ENCODE peak calls at places on chromosomes 3 and 15, in six cellular contexts. One of them, this sample, is unnamed.

GRCh38 chr3:196012481-196012880 is 69.4 kb downstream of the TFRC start:
- DNase-seq in breast epithelium: no peak
- DNase-seq in T-helper 9 cell: no peak
- DNase-seq in lung: no peak
- DNase-seq in mammary epithelial cell: no peak
- DNase-seq in GM12892: no peak
- DNase-seq in this sample: no peak

GRCh38 chr3:122272889-122273288 is 52.2 kb upstream of the CSTA start:
- DNase-seq in GM12892: no peak
- DNase-seq in mammary epithelial cell: no peak
- DNase-seq in T-helper 9 cell: no peak
- DNase-seq in breast epithelium: no peak
- DNase-seq in lung: no peak
- DNase-seq in this sample: no peak

GRCh38 chr15:56537881-56538280 is 72.9 kb upstream of the MNS1 start:
- DNase-seq in breast epithelium: no peak
- DNase-seq in T-helper 9 cell: peak; percentile 15
- DNase-seq in lung: no peak
- DNase-seq in GM12892: no peak
- DNase-seq in mammary epithelial cell: no peak
- DNase-seq in this sample: peak; percentile 7

GRCh38 chr15:56528136-56528535 is 63.2 kb upstream of the MNS1 start:
- DNase-seq in breast epithelium: no peak
- DNase-seq in T-helper 9 cell: no peak
- DNase-seq in GM12892: no peak
- DNase-seq in mammary epithelial cell: no peak
- DNase-seq in lung: no peak
- DNase-seq in this sample: no peak

GRCh38 chr3:52670621-52671521 is 14.8 kb downstream of the PBRM1 start:
- DNase-seq in lung: peak; percentile 33
- DNase-seq in GM12892: no peak
- DNase-seq in T-helper 9 cell: no peak
- DNase-seq in mammary epithelial cell: peak; percentile 100
- DNase-seq in breast epithelium: no peak
- DNase-seq in this sample: peak; percentile 8

GRCh38 chr15:35963316-35963715 is 417.4 kb upstream of the DPH6 start:
- DNase-seq in breast epithelium: no peak
- DNase-seq in GM12892: no peak
- DNase-seq in lung: no peak
- DNase-seq in T-helper 9 cell: no peak
- DNase-seq in mammary epithelial cell: no peak
- DNase-seq in this sample: no peak

GRCh38 chr3:121621491-121621890 is 28.3 kb downstream of the FBXO40 start:
- DNase-seq in mammary epithelial cell: no peak
- DNase-seq in lung: no peak
- DNase-seq in breast epithelium: no peak
- DNase-seq in GM12892: no peak
- DNase-seq in T-helper 9 cell: no peak
- DNase-seq in this sample: no peak

GRCh38 chr3:162348912-162349311 is 852.3 kb downstream of the OTOL1 start:
- DNase-seq in lung: no peak
- DNase-seq in T-helper 9 cell: no peak
- DNase-seq in GM12892: no peak
- DNase-seq in mammary epithelial cell: no peak
- DNase-seq in breast epithelium: no peak
- DNase-seq in this sample: no peak

GRCh38 chr15:58342508-58342907 is 89.3 kb upstream of the LIPC start:
- DNase-seq in GM12892: no peak
- DNase-seq in breast epithelium: no peak
- DNase-seq in T-helper 9 cell: no peak
- DNase-seq in lung: no peak
- DNase-seq in mammary epithelial cell: no peak
- DNase-seq in this sample: no peak

GRCh38 chr15:82177291-82178010 is 85.1 kb downstream of the EFL1 start:
- DNase-seq in breast epithelium: no peak
- DNase-seq in GM12892: no peak
- DNase-seq in T-helper 9 cell: no peak
- DNase-seq in mammary epithelial cell: peak; percentile 62
- DNase-seq in lung: no peak
- DNase-seq in this sample: no peak

GRCh38 chr3:47961815-47962606 is 54.2 kb downstream of the MAP4 start:
- DNase-seq in breast epithelium: no peak
- DNase-seq in GM12892: no peak
- DNase-seq in lung: no peak
- DNase-seq in mammary epithelial cell: peak; percentile 80
- DNase-seq in T-helper 9 cell: peak; percentile 0
- DNase-seq in this sample: no peak

GRCh38 chr15:26102988-26103387 is 239.9 kb upstream of the ATP10A start:
- DNase-seq in GM12892: no peak
- DNase-seq in T-helper 9 cell: no peak
- DNase-seq in lung: no peak
- DNase-seq in mammary epithelial cell: no peak
- DNase-seq in breast epithelium: no peak
- DNase-seq in this sample: no peak

GRCh38 chr3:61251174-61251972 is at the start of gene FHIT:
- DNase-seq in GM12892: peak; percentile 67
- DNase-seq in T-helper 9 cell: peak; percentile 74
- DNase-seq in breast epithelium: peak; percentile 95
- DNase-seq in mammary epithelial cell: peak; percentile 86
- DNase-seq in lung: peak; percentile 96
- DNase-seq in this sample: peak; percentile 77

GRCh38 chr15:79332824-79333510 is 22.1 kb downstream of the TMED3 start:
- DNase-seq in lung: no peak
- DNase-seq in GM12892: no peak
- DNase-seq in T-helper 9 cell: no peak
- DNase-seq in mammary epithelial cell: peak; percentile 33
- DNase-seq in breast epithelium: no peak
- DNase-seq in this sample: no peak

GRCh38 chr3:159499031-159499793 is 489.4 kb upstream of the IL12A start:
- DNase-seq in T-helper 9 cell: no peak
- DNase-seq in GM12892: no peak
- DNase-seq in mammary epithelial cell: peak; percentile 29
- DNase-seq in breast epithelium: no peak
- DNase-seq in lung: no peak
- DNase-seq in this sample: no peak

GRCh38 chr3:190326361-190326760 is 4.1 kb upstream of the CLDN1 start:
- DNase-seq in breast epithelium: no peak
- DNase-seq in T-helper 9 cell: no peak
- DNase-seq in GM12892: no peak
- DNase-seq in lung: no peak
- DNase-seq in mammary epithelial cell: no peak
- DNase-seq in this sample: no peak

GRCh38 chr15:70357453-70357852 is 259.7 kb upstream of the TLE3 start:
- DNase-seq in mammary epithelial cell: no peak
- DNase-seq in T-helper 9 cell: no peak
- DNase-seq in lung: no peak
- DNase-seq in breast epithelium: no peak
- DNase-seq in GM12892: no peak
- DNase-seq in this sample: no peak

GRCh38 chr3:154684021-154684420 is 254.0 kb upstream of the GPR149 start:
- DNase-seq in mammary epithelial cell: no peak
- DNase-seq in GM12892: no peak
- DNase-seq in lung: no peak
- DNase-seq in breast epithelium: no peak
- DNase-seq in T-helper 9 cell: no peak
- DNase-seq in this sample: no peak

GRCh38 chr3:168116279-168116678 is 20.6 kb upstream of the GOLIM4 start:
- DNase-seq in T-helper 9 cell: no peak
- DNase-seq in breast epithelium: no peak
- DNase-seq in mammary epithelial cell: peak; percentile 67
- DNase-seq in lung: peak; percentile 80
- DNase-seq in GM12892: no peak
- DNase-seq in this sample: no peak

GRCh38 chr3:194671511-194671899 is 486 bp downstream of the LSG1 start:
- DNase-seq in lung: no peak
- DNase-seq in mammary epithelial cell: peak; percentile 27
- DNase-seq in GM12892: no peak
- DNase-seq in breast epithelium: no peak
- DNase-seq in T-helper 9 cell: no peak
- DNase-seq in this sample: no peak

GRCh38 chr3:175070946-175071345 is 211.8 kb downstream of the NAALADL2 start:
- DNase-seq in mammary epithelial cell: no peak
- DNase-seq in T-helper 9 cell: no peak
- DNase-seq in GM12892: no peak
- DNase-seq in breast epithelium: no peak
- DNase-seq in lung: peak; percentile 30
- DNase-seq in this sample: no peak

GRCh38 chr3:56935821-56936220 is 124.6 kb upstream of the SPATA12 start:
- DNase-seq in mammary epithelial cell: no peak
- DNase-seq in T-helper 9 cell: no peak
- DNase-seq in breast epithelium: no peak
- DNase-seq in GM12892: no peak
- DNase-seq in lung: no peak
- DNase-seq in this sample: no peak

GRCh38 chr3:171129827-171130226 is 103.3 kb upstream of the SLC2A2 start:
- DNase-seq in T-helper 9 cell: no peak
- DNase-seq in mammary epithelial cell: peak; percentile 26
- DNase-seq in GM12892: no peak
- DNase-seq in breast epithelium: no peak
- DNase-seq in lung: no peak
- DNase-seq in this sample: no peak

GRCh38 chr3:170037463-170038433 is at the start of gene GPR160:
- DNase-seq in T-helper 9 cell: peak; percentile 71
- DNase-seq in breast epithelium: peak; percentile 85
- DNase-seq in mammary epithelial cell: peak; percentile 27
- DNase-seq in GM12892: peak; percentile 66
- DNase-seq in lung: peak; percentile 87
- DNase-seq in this sample: peak; percentile 75

GRCh38 chr3:196726788-196727675 is 12.6 kb upstream of the PAK2 start:
- DNase-seq in T-helper 9 cell: no peak
- DNase-seq in GM12892: no peak
- DNase-seq in mammary epithelial cell: peak; percentile 65
- DNase-seq in lung: no peak
- DNase-seq in breast epithelium: no peak
- DNase-seq in this sample: peak; percentile 17

GRCh38 chr15:81752149-81752942 is 293.5 kb downstream of the MEX3B start:
- DNase-seq in GM12892: no peak
- DNase-seq in lung: peak; percentile 35
- DNase-seq in mammary epithelial cell: peak; percentile 34
- DNase-seq in T-helper 9 cell: no peak
- DNase-seq in breast epithelium: peak; percentile 78
- DNase-seq in this sample: no peak

GRCh38 chr15:53910236-53910849 is 67.9 kb upstream of the UNC13C start:
- DNase-seq in GM12892: no peak
- DNase-seq in T-helper 9 cell: no peak
- DNase-seq in lung: no peak
- DNase-seq in breast epithelium: no peak
- DNase-seq in mammary epithelial cell: peak; percentile 89
- DNase-seq in this sample: no peak

GRCh38 chr15:47609693-47610092 is 107.6 kb upstream of the SEMA6D start:
- DNase-seq in mammary epithelial cell: no peak
- DNase-seq in GM12892: no peak
- DNase-seq in breast epithelium: no peak
- DNase-seq in T-helper 9 cell: no peak
- DNase-seq in lung: no peak
- DNase-seq in this sample: no peak

GRCh38 chr15:25054329-25054728 is 99.5 kb downstream of the SNRPN start:
- DNase-seq in breast epithelium: no peak
- DNase-seq in mammary epithelial cell: no peak
- DNase-seq in T-helper 9 cell: no peak
- DNase-seq in GM12892: no peak
- DNase-seq in lung: peak; percentile 24
- DNase-seq in this sample: no peak

GRCh38 chr3:158058775-158059174 is 47.4 kb downstream of the SHOX2 start:
- DNase-seq in breast epithelium: no peak
- DNase-seq in T-helper 9 cell: no peak
- DNase-seq in lung: no peak
- DNase-seq in GM12892: no peak
- DNase-seq in mammary epithelial cell: no peak
- DNase-seq in this sample: no peak

This sample was measured in activated T-cell treated with anti-CD3 and anti-CD28 coated beads, Interleukin-2, amount 50 U/mL, for 4 hours.